ENCODE peak calls at places on chromosomes 12 and 14, in eight cellular contexts. S is AG10803, W is left ventricle myocardium inferior, F is psoas muscle, N is fibroblast of lung, Q is HFF-Myc, A is OCI-LY7, U is A549. M is an unnamed sample.
A peak's percentile ranks its signal among the peaks of the same experiment; 100 is the strongest.

GRCh38 chr12:95037906-95038305 is 34.4 kb upstream of the NDUFA12 start:
- DNase-seq in N (peak; percentile 5), Q (no peak), S (no peak), A (no peak), U (no peak), F (no peak), W (no peak), M (no peak)

GRCh38 chr14:101665478-101666078 is 95.9 kb upstream of the PPP2R5C start:
- DNase-seq in W (no peak), U (peak; percentile 71), A (peak; percentile 69), F (no peak), S (peak; percentile 26), Q (peak; percentile 14), N (peak; percentile 43), M (peak; percentile 1)

GRCh38 chr14:72608391-72609204 is 285.3 kb downstream of the DPF3 start:
- DNase-seq in Q (peak; percentile 72), W (no peak), S (peak; percentile 91), A (no peak), N (peak; percentile 97), F (no peak), U (peak; percentile 77), M (peak; percentile 81)

GRCh38 chr12:33247625-33248024 is 192.0 kb downstream of the SYT10 start:
- DNase-seq in S (no peak), F (no peak), A (no peak), Q (no peak), U (no peak), W (no peak), N (no peak), M (no peak)

GRCh38 chr14:61430066-61430757 is 108.8 kb downstream of the PRKCH start:
- DNase-seq in Q (no peak), W (no peak), F (no peak), S (no peak), A (no peak), N (no peak), U (no peak), M (no peak)

GRCh38 chr12:52756281-52756960 is 20.7 kb downstream of the KRT76 start:
- DNase-seq in N (no peak), S (no peak), U (no peak), A (no peak), F (no peak), W (no peak), Q (no peak), M (no peak)

GRCh38 chr12:5171701-5172100 is 128.0 kb downstream of the KCNA5 start:
- DNase-seq in S (peak; percentile 76), A (peak; percentile 4), U (peak; percentile 31), F (no peak), W (no peak), Q (peak; percentile 30), N (peak; percentile 56), M (peak; percentile 34)

GRCh38 chr12:90794212-90794611 is 160.8 kb downstream of the CCER1 start:
- DNase-seq in S (peak; percentile 8), N (no peak), A (no peak), Q (no peak), U (no peak), W (no peak), F (no peak), M (no peak)

GRCh38 chr12:95637471-95638155 is 86.3 kb upstream of the USP44 start:
- DNase-seq in S (peak; percentile 91), U (no peak), F (no peak), W (no peak), N (peak; percentile 83), Q (no peak), A (no peak), M (peak; percentile 84)

GRCh38 chr12:93533310-93533709 is 39.2 kb upstream of the SOCS2 start:
- DNase-seq in A (no peak), F (no peak), Q (no peak), U (no peak), N (no peak), S (no peak), W (no peak), M (no peak)

GRCh38 chr14:53391631-53392030 is 238.5 kb upstream of the DDHD1 start:
- DNase-seq in Q (no peak), S (peak; percentile 76), N (peak; percentile 97), U (no peak), W (no peak), A (no peak), F (no peak), M (peak; percentile 78)

GRCh38 chr12:70756118-70756517 is 118.9 kb upstream of the PTPRB start:
- DNase-seq in W (no peak), N (peak; percentile 77), F (no peak), S (peak; percentile 14), A (no peak), Q (no peak), U (no peak), M (peak; percentile 5)

GRCh38 chr12:16331998-16332397 is 15.4 kb upstream of the MGST1 start:
- DNase-seq in S (no peak), Q (no peak), W (no peak), N (no peak), U (no peak), F (no peak), A (no peak), M (no peak)

GRCh38 chr12:62435337-62436163 is 31.1 kb upstream of the MON2 start:
- DNase-seq in S (peak; percentile 62), A (peak; percentile 41), W (peak; percentile 18), N (peak; percentile 59), Q (peak; percentile 30), U (peak; percentile 77), F (peak; percentile 27), M (peak; percentile 11)
- TF ChIP-seq CTCF in S (peak; percentile 66), A (peak; percentile 52), W (peak; percentile 54), N (peak; percentile 63), Q (peak; percentile 65), U (peak; percentile 61), F (peak; percentile 25), M (peak; percentile 71)

GRCh38 chr14:60184597-60185555 is 19.7 kb upstream of the DHRS7 start:
- DNase-seq in N (no peak), F (no peak), A (peak; percentile 59), Q (no peak), S (no peak), U (no peak), W (no peak), M (no peak)

GRCh38 chr14:60179296-60179924 is 14.2 kb upstream of the DHRS7 start:
- DNase-seq in F (peak; percentile 33), N (peak; percentile 64), Q (no peak), U (no peak), S (peak; percentile 82), A (no peak), W (no peak), M (peak; percentile 20)

GRCh38 chr14:60188115-60188514 is 22.9 kb upstream of the DHRS7 start:
- DNase-seq in W (no peak), U (no peak), S (no peak), A (peak; percentile 72), Q (no peak), N (no peak), F (no peak), M (no peak)

GRCh38 chr14:60183138-60183537 is 17.9 kb upstream of the DHRS7 start:
- DNase-seq in W (no peak), N (no peak), Q (no peak), U (no peak), A (peak; percentile 39), S (no peak), F (no peak), M (no peak)

DNA sequence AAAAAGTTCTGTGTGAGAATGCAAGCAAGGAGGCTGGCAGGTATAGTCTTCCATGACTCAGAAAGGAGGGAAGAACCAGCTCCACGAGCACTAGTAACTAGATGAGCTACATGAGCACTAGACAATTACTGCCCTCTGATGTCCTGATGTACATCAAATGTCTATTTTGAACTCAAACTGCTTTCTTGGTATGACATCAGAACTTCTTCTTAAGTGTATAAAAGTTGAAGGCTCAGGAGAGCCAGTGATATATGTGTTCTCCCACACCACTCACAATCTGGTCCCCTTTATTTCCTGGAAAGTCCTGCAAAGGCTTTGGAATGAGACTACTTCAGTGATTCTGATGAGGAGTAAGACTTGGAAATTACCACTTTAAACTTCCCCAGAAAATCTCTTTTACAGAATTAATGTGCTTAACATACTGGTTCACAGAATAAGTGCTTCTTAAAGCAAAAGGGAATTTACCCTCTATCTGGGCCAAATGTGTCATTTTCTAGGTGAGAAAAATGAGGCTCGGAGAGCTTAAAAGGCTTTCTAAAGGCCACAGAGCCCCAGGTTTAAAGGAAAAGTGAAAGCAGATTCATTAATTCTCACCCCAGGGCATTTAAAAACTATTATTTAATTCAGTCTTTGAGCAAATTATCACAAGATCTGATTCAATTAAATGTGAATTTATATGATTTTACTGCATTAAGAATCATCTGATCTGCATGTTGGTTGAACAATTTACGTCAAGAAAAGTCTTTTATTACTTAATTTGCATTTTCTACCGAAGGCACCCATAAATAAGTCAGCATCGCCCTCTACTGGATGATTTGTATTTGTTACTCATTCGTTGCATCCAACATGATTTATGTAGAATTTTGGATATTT is 18.8 kb upstream of the DHRS7 start:
- DNase-seq in W (no peak), Q (no peak), F (no peak), U (peak; percentile 12), N (peak; percentile 56), A (peak; percentile 91), S (peak; percentile 71), M (peak; percentile 49)
- H3K4me3 ChIP-seq in W (peak overlapping the region; percentile 65), Q (peak overlapping the region; percentile 20), F (peak overlapping the region; percentile 65), U (peak overlapping the region; percentile 42), N (peak overlapping the region; percentile 58), A (peak overlapping the region; percentile 65), S (peak overlapping the region; percentile 36), M (no peak overlapping the region)

GRCh38 chr12:59619461-59620240 is 23.8 kb downstream of the SLC16A7 start:
- DNase-seq in S (no peak), A (no peak), W (no peak), N (no peak), U (no peak), F (no peak), Q (no peak), M (no peak)

GRCh38 chr12:59620326-59620725 is 24.5 kb downstream of the SLC16A7 start:
- DNase-seq in A (no peak), U (no peak), W (no peak), S (no peak), N (no peak), Q (no peak), F (no peak), M (no peak)

DNA sequence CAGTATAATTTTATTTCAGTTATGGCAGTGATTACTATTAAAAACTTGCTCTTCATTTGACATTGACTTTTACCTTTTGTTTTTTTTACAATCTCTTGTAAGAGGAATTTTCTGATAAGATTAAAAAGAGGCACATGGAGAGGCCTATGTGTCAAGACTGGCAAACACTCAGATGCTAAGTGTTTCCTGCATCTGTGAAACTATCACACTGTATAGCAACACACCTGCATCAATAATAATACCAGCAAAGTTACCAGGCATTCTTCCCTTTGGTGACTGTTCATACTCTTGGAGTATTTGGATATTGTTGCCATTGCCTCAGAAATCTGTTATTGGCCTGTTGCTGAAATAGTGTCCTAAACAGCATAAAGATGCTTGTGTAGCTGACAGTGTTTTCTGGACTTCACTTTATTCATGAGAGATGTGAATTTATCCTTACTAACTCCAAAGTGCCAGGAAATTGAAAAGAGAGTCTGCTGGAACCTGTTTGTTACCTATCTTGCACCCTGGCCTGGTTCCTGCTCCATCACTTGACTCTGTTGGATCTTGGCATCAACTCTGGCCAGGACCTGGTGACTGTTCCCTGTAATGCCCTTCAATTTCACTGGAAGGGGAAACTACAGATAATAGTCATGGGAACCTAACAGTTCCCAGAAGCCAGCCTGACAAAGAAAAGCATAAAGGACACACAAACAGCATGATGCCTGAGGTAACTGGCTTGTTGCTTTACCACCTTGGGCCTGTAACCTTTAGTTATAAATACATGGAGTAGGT is 19.8 kb downstream of the SLC16A7 start:
- DNase-seq in Q (no peak), F (no peak), N (no peak), W (peak; percentile 55), A (no peak), U (no peak), S (no peak), M (no peak)
- TF ChIP-seq CTCF in Q (no peak), F (no peak), N (no peak), W (no peak), A (no peak), U (no peak), S (no peak), M (no peak)

GRCh38 chr12:68538722-68539614 is 71.7 kb upstream of the RAP1B start:
- DNase-seq in A (no peak), N (peak; percentile 85), W (peak; percentile 79), U (no peak), S (peak; percentile 67), Q (no peak), F (peak; percentile 49), M (no peak)
- H3K4me3 ChIP-seq in A (no peak overlapping the region), N (no peak overlapping the region), W (peak overlapping the region; percentile 53), U (no peak overlapping the region), S (peak overlapping the region; percentile 18), Q (no peak overlapping the region), F (peak overlapping the region; percentile 29), M (peak overlapping the region; percentile 18)